ENCODE peak calls at places on chromosomes 7 and 10, in ten cellular contexts. T, A, G, J, L, W, I, B, F and P are unnamed samples.

GRCh38 chr10:69640196-69640980 is 10.3 kb downstream of the FAM241B start:
- DNase-seq in T (no peak), F (no peak), A (no peak), B (no peak), J (peak; percentile 18), G (no peak), L (no peak), W (peak; percentile 12), I (no peak), P (no peak)

GRCh38 chr7:85111761-85112160 is 75.1 kb downstream of the SEMA3D start:
- DNase-seq in G (no peak), L (no peak), F (no peak), J (peak; percentile 5), T (no peak), W (no peak), A (no peak), B (no peak), I (no peak), P (no peak)

GRCh38 chr7:121282129-121282528 is 46.7 kb upstream of the WNT16 start:
- DNase-seq in A (no peak), J (no peak), B (no peak), W (no peak), I (no peak), F (no peak), G (no peak), L (no peak), T (no peak), P (no peak)

GRCh38 chr10:47318706-47319105 is 3.5 kb upstream of the GDF2 start:
- DNase-seq in I (no peak), G (no peak), J (no peak), F (no peak), L (no peak), W (no peak), T (no peak), B (peak; percentile 38), A (no peak), P (no peak)

GRCh38 chr7:1418505-1419309 is 40.6 kb downstream of the MICALL2 start:
- DNase-seq in B (peak; percentile 41), I (no peak), L (no peak), G (no peak), A (no peak), T (no peak), J (peak; percentile 54), W (no peak), F (no peak), P (no peak)

GRCh38 chr10:126877390-126877789 is 27.8 kb upstream of the DOCK1 start:
- DNase-seq in B (no peak), L (no peak), J (no peak), A (no peak), W (no peak), T (no peak), I (no peak), G (no peak), F (no peak), P (no peak)

GRCh38 chr10:95183451-95184230 is 10.4 kb upstream of the ACSM6 start:
- DNase-seq in L (peak; percentile 92), J (peak; percentile 88), T (peak; percentile 53), G (peak; percentile 57), F (peak; percentile 91), I (peak; percentile 89), B (peak; percentile 95), W (peak; percentile 86), A (peak; percentile 83), P (peak; percentile 91)

GRCh38 chr10:60549686-60550085 is 160.0 kb upstream of the ANK3 start:
- DNase-seq in A (no peak), I (no peak), L (no peak), B (peak; percentile 45), W (no peak), J (peak; percentile 20), T (no peak), F (no peak), G (no peak), P (no peak)

GRCh38 chr10:44873156-44873555 is 38.0 kb upstream of the TMEM72 start:
- DNase-seq in A (no peak), L (no peak), W (no peak), I (no peak), B (no peak), F (no peak), J (peak; percentile 75), G (no peak), T (no peak), P (no peak)

GRCh38 chr10:18418579-18419210 is 232.7 kb downstream of the NSUN6 start:
- DNase-seq in G (no peak), I (no peak), T (no peak), J (no peak), F (no peak), B (no peak), L (no peak), W (peak; percentile 31), A (no peak), P (no peak)

GRCh38 chr7:33692956-33693355 is 212.4 kb upstream of the BMPER start:
- DNase-seq in L (no peak), B (no peak), J (peak; percentile 91), T (no peak), F (no peak), G (no peak), A (no peak), W (no peak), I (no peak), P (no peak)

GRCh38 chr10:78029294-78030226 is at the start of gene POLR3A:
- DNase-seq in F (peak; percentile 95), J (peak; percentile 99), W (peak; percentile 97), A (peak; percentile 97), G (no peak), I (peak; percentile 88), T (peak; percentile 97), B (peak; percentile 95), L (peak; percentile 96), P (peak; percentile 95)

GRCh38 chr7:26912933-26913536 is 48.6 kb upstream of the SKAP2 start:
- DNase-seq in A (no peak), I (no peak), B (no peak), G (no peak), T (no peak), F (no peak), J (no peak), L (no peak), W (no peak), P (no peak)

GRCh38 chr7:66629222-66629658 is 559 bp downstream of the KCTD7 start:
- DNase-seq in A (no peak), W (peak; percentile 42), J (peak; percentile 40), L (peak; percentile 27), B (no peak), F (no peak), I (no peak), T (no peak), G (no peak), P (no peak)
- H3K4me1 ChIP-seq in A (peaks cover 15% of the 10 kb centered on the region), W (peaks cover 28% of the 10 kb centered on the region), J (peaks cover 29% of the 10 kb centered on the region), L (peaks cover 51% of the 10 kb centered on the region), B (peaks cover 6% of the 10 kb centered on the region), F (peaks cover 18% of the 10 kb centered on the region), I (peaks cover 14% of the 10 kb centered on the region), T (peaks cover 11% of the 10 kb centered on the region), G (peaks cover 3% of the 10 kb centered on the region), P (peaks cover 12% of the 10 kb centered on the region)

DNA sequence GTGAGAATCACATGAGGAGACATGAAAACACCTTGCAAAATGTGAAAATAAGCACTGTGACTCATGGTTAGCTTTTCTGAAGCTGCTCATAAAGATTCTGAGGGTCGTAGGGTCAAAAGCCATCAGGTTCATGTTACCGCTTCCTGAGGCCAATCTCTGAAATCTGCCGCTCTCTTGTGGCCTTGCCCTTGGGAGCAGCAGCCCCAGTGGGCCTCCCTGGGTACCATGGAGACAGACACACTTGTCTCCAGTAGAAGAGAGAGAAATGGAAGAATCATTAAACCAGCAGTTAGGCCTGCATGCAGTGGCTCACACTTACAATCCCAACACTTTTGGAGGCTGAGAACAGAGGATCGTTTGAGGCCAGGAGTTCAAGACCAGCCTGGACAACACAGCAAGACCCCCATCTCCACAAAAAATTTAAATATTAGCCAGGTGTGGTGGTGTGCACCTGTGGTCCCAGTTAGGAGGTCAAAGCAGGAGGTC is 42.8 kb downstream of the NIPSNAP2 start:
- DNase-seq in F (no peak), I (no peak), T (no peak), A (no peak), G (no peak), J (no peak), W (no peak), B (peak; percentile 81), L (no peak), P (no peak)
- H3K4me1 ChIP-seq in F (peaks cover 32% of the 10 kb centered on the region), I (no peaks in the 10 kb centered on the region), T (no peaks in the 10 kb centered on the region), A (no peaks in the 10 kb centered on the region), G (no peaks in the 10 kb centered on the region), J (peaks cover 6% of the 10 kb centered on the region), W (no peaks in the 10 kb centered on the region), B (peaks cover 23% of the 10 kb centered on the region), L (peaks cover 23% of the 10 kb centered on the region), P (no peaks in the 10 kb centered on the region)

GRCh38 chr10:34526186-34526585 is 288.9 kb downstream of the PARD3 start:
- DNase-seq in I (no peak), W (no peak), F (no peak), B (no peak), L (no peak), J (peak; percentile 78), G (no peak), A (no peak), T (no peak), P (no peak)
- H3K4me1 ChIP-seq in I (peaks cover 8% of the 10 kb centered on the region), W (peaks cover 27% of the 10 kb centered on the region), F (peaks cover 29% of the 10 kb centered on the region), B (peaks cover 29% of the 10 kb centered on the region), L (peaks cover 24% of the 10 kb centered on the region), J (peaks cover 36% of the 10 kb centered on the region), G (peaks cover 6% of the 10 kb centered on the region), A (peaks cover 18% of the 10 kb centered on the region), T (peaks cover 23% of the 10 kb centered on the region), P (no peaks in the 10 kb centered on the region)

GRCh38 chr10:79136227-79137005 is 67.7 kb downstream of the ZMIZ1 start:
- DNase-seq in W (no peak), L (no peak), F (no peak), J (no peak), A (no peak), T (no peak), B (no peak), G (no peak), I (no peak), P (no peak)

GRCh38 chr10:79137404-79137803 is 68.6 kb downstream of the ZMIZ1 start:
- DNase-seq in G (no peak), I (no peak), W (no peak), F (no peak), J (no peak), A (no peak), T (no peak), L (no peak), B (no peak), P (no peak)

GRCh38 chr10:79133386-79133785 is 64.6 kb downstream of the ZMIZ1 start:
- DNase-seq in L (no peak), T (no peak), G (no peak), F (no peak), J (no peak), I (no peak), A (no peak), W (no peak), B (no peak), P (no peak)

GRCh38 chr10:79137826-79138225 is 69.1 kb downstream of the ZMIZ1 start:
- DNase-seq in T (peak; percentile 70), J (no peak), W (no peak), L (no peak), B (no peak), I (peak; percentile 56), A (peak; percentile 58), G (no peak), F (no peak), P (peak; percentile 79)

DNA sequence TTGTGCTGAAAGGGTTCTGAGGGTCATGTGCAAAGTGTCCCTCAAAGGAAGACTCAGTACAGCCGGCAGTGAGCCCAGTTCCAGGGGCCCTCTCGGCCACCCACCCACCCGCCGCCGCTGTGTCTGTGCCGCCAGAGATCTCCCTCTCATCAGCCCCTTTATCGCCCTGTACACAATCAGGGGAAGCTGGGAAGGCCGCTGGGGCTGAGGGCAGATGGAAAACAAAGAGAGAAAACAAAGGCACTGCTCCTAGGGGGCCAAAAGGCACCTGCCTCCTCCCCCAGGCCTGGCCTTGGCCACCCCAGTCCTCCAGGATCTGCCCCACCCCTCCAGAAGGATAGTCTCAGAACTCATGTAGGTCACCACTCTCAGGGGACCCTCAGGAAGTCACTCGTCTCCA is 67.0 kb downstream of the ZMIZ1 start:
- DNase-seq in F (no peak), W (no peak), L (no peak), G (no peak), B (no peak), J (no peak), T (no peak), I (no peak), A (no peak), P (no peak)
- H3K4me1 ChIP-seq in F (peaks cover 49% of the 10 kb centered on the region), W (peaks cover 84% of the 10 kb centered on the region), L (peaks cover 98% of the 10 kb centered on the region), G (peaks cover 17% of the 10 kb centered on the region), B (peaks cover 3% of the 10 kb centered on the region), J (peaks cover 27% of the 10 kb centered on the region), T (peaks cover 74% of the 10 kb centered on the region), I (peaks cover 63% of the 10 kb centered on the region), A (peaks cover 94% of the 10 kb centered on the region), P (peaks cover 24% of the 10 kb centered on the region)